ENCODE peak calls at places on chromosomes 13 and 19, in five cellular contexts. B, M, H, W and U are unnamed samples.

GRCh38 chr19:49701271-49701786 is 10.4 kb downstream of the CPT1C start:
- DNase-seq in B (no peak), M (no peak), H (no peak), W (no peak), U (no peak)

GRCh38 chr19:9793051-9793591 is 24.6 kb upstream of the ZNF846 start:
- DNase-seq in B (peak; percentile 36), M (no peak), H (peak; percentile 45), W (peak; percentile 32), U (no peak)

GRCh38 chr13:93217701-93218100 is 8.9 kb upstream of the GPC6 start:
- DNase-seq in B (peak; percentile 94), M (no peak), H (peak; percentile 34), W (no peak), U (no peak)

GRCh38 chr19:43747557-43748204 is 7.1 kb downstream of the SMG9 start:
- DNase-seq in B (no peak), M (no peak), H (peak; percentile 29), W (no peak), U (no peak)

GRCh38 chr13:90869580-90869979 is 477.9 kb upstream of the MIR17HG start:
- DNase-seq in B (no peak), M (no peak), H (no peak), W (no peak), U (no peak)

GRCh38 chr19:58571575-58571947 is 1.6 kb downstream of the MZF1 start:
- DNase-seq in B (no peak), M (peak; percentile 16), H (no peak), W (no peak), U (no peak)

GRCh38 chr19:18503337-18503970 is 18.4 kb downstream of the ELL start:
- DNase-seq in B (no peak), M (no peak), H (no peak), W (no peak), U (no peak)

GRCh38 chr13:99926014-99926731 is 45.4 kb downstream of the ZIC5 start:
- DNase-seq in B (no peak), M (no peak), H (peak; percentile 37), W (peak; percentile 16), U (no peak)

GRCh38 chr13:114128624-114129522 is 3.5 kb downstream of the RASA3 start:
- DNase-seq in B (no peak), M (peak; percentile 65), H (peak; percentile 94), W (peak; percentile 95), U (peak; percentile 80)

GRCh38 chr13:29362849-29363604 is 232.5 kb downstream of the SLC7A1 start:
- DNase-seq in B (peak; percentile 32), M (peak; percentile 22), H (peak; percentile 33), W (peak; percentile 44), U (peak; percentile 8)

GRCh38 chr19:47095707-47096704 is 17.6 kb downstream of the ZC3H4 start:
- DNase-seq in B (peak; percentile 93), M (no peak), H (peak; percentile 39), W (no peak), U (no peak)

GRCh38 chr13:45768668-45769067 is 66.5 kb downstream of the CBY2 start:
- DNase-seq in B (no peak), M (no peak), H (no peak), W (no peak), U (no peak)

GRCh38 chr19:19105365-19106060 is 32.8 kb downstream of the TMEM161A start:
- DNase-seq in B (no peak), M (peak; percentile 84), H (peak; percentile 47), W (no peak), U (no peak)

GRCh38 chr13:43196750-43197149 is 173.4 kb downstream of the DNAJC15 start:
- DNase-seq in B (no peak), M (no peak), H (no peak), W (no peak), U (no peak)

GRCh38 chr13:44271031-44271433 is 102.6 kb upstream of the SERP2 start:
- DNase-seq in B (no peak), M (no peak), H (peak; percentile 71), W (peak; percentile 85), U (no peak)

GRCh38 chr19:10230904-10231623 is at the start of gene S1PR2:
- DNase-seq in B (peak; percentile 57), M (peak; percentile 88), H (peak; percentile 55), W (peak; percentile 75), U (peak; percentile 46)

GRCh38 chr13:35699805-35700204 is 223.3 kb upstream of the MAB21L1 start:
- DNase-seq in B (no peak), M (peak; percentile 34), H (peak; percentile 56), W (peak; percentile 66), U (no peak)

GRCh38 chr19:13057744-13058143 is 44.9 kb downstream of the LYL1 start:
- DNase-seq in B (no peak), M (no peak), H (no peak), W (peak; percentile 47), U (no peak)

GRCh38 chr13:74206855-74207254 is 72.7 kb upstream of the KLF12 start:
- DNase-seq in B (no peak), M (no peak), H (no peak), W (no peak), U (no peak)

GRCh38 chr19:22945560-22945959 is 57.4 kb downstream of the ZNF728 start:
- DNase-seq in B (no peak), M (no peak), H (peak; percentile 16), W (peak; percentile 16), U (peak; percentile 3)

GRCh38 chr13:94464771-94465170 is 14.7 kb downstream of the DCT start:
- DNase-seq in B (no peak), M (no peak), H (no peak), W (no peak), U (peak; percentile 31)

GRCh38 chr19:14073925-14074838 is 1.6 kb downstream of the MISP3 start:
- DNase-seq in B (peak; percentile 60), M (peak; percentile 33), H (no peak), W (peak; percentile 25), U (no peak)

GRCh38 chr19:6412111-6412999 is 12.3 kb downstream of the KHSRP start:
- DNase-seq in B (no peak), M (no peak), H (no peak), W (no peak), U (no peak)

DNA sequence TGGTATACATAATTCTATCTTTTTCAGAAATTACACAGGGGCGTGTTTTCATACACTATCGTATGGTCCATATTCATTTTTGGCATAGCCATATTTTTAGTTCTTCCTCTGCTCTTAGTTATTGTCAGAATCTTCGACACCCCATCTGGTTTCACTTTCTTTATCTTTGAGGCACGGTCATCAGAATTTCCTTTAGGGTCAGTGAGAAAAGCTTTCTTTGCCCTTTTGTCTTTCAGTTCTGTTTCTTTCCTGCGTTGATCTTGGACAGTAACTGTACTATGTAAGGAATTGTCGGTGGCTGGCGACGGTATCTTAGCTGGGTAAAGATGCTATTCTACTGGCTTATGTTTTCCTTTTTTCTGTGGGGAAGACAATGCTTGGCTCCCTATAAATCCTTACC is 10.6 kb upstream of the KIR2DL4 start:
- DNase-seq in B (no peak), M (no peak), H (no peak), W (no peak), U (no peak)
- H3K4me3 ChIP-seq in B (no peak overlapping the region), M (no peak overlapping the region), H (no peak overlapping the region), W (no peak overlapping the region), U (no peak overlapping the region)

DNA sequence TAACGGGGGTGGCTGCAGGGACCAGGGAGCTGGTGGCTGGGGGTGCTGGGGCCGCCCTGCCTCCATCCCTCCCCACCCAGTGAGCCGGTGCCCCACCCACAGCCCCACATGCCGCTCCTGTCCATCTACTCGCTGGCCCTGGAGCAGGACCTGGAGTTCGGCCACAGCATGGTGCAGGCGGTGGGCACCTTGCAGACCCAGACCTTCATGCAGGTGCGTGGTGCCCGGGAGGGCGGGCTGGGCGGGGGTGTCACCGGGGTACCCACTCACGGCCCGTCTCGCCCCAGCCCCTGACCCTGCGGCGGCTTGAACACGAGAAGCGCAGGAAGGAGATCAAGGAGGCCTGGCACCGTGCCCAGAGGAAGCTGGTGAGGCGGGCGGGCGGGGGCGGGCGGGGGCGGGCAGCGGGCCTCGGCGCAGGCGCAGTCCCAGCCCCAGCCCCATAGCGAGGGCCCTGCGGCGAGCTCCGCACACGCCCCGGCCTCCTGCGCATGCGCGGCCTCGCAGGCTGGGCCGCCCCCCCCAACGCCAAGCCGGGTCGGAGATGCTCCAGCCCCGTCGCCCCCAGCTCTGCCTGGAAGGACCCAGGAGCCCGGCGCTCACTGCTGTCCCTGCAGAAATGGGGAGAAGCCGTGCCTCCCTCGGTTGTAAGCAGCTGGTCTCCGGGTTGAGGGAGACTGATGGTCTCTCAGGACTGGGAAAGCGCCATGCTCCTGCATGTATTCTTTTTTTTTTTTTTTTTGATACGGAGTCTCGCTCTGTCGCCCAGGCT is 7.7 kb downstream of the ARHGAP45 start:
- DNase-seq in B (peak; percentile 51), M (no peak), H (no peak), W (no peak), U (no peak)
- H3K4me3 ChIP-seq in B (peak overlapping the region; percentile 34), M (no peak overlapping the region), H (no peak overlapping the region), W (peak overlapping the region; percentile 29), U (no peak overlapping the region)

GRCh38 chr13:20124303-20124702 is 36.5 kb downstream of the GJA3 start:
- DNase-seq in B (no peak), M (no peak), H (no peak), W (peak; percentile 45), U (no peak)

GRCh38 chr13:20119960-20120359 is 40.9 kb downstream of the GJA3 start:
- DNase-seq in B (no peak), M (no peak), H (no peak), W (no peak), U (no peak)

GRCh38 chr13:20118268-20119140 is 42.3 kb downstream of the GJA3 start:
- DNase-seq in B (no peak), M (peak; percentile 36), H (peak; percentile 36), W (no peak), U (no peak)

GRCh38 chr13:20125129-20125782 is 35.6 kb downstream of the GJA3 start:
- DNase-seq in B (peak; percentile 62), M (no peak), H (peak; percentile 65), W (peak; percentile 69), U (no peak)

GRCh38 chr13:20121154-20121515 is 39.7 kb downstream of the GJA3 start:
- DNase-seq in B (no peak), M (no peak), H (no peak), W (no peak), U (no peak)
- H3K4me3 ChIP-seq in B (no peak overlapping the region), M (no peak overlapping the region), H (no peak overlapping the region), W (no peak overlapping the region), U (peak overlapping the region; percentile 35)

DNA sequence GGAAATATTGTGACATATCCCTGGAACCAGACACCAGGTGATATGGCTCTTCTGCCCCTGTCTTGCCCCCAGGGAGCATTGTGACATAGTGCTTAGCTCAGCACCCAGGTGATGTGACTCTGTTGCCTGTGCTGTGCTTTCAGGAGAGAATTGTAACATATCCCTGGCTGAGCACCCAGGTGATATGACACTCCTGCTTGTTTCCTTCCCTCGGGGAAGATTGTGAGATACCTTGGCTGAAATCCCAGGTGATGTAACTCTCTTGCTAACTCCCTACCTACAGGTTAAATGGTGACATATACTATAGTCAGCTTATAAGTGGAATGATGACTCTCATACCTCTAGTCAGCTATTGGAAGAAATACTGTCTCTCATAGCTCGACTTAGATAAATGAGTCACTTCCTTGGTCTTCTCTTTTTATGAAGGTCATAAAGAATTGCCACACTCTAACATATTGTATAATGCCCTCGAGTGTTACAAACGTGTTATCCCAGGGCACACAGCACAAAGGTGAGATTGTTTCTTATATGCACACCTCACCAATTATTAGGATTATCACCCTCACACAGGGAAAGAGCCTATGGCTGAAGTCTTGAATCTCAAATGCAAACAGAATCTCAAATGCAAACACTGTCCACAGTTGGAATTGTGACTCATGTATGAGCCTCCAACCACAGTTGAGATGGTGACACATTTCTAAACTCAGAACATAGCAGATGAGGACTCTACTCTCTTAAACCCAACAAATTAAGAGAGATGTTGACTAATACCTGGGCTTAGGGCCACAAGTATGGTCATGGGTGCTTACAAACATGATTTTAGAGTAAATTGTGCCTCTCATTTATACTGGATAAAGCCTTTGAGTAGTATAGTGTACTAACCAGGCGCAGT is 32.7 kb upstream of the ZNF254 start:
- DNase-seq in B (peak; percentile 99), M (no peak), H (peak; percentile 89), W (peak; percentile 95), U (peak; percentile 46)
- H3K4me3 ChIP-seq in B (no peak overlapping the region), M (no peak overlapping the region), H (no peak overlapping the region), W (no peak overlapping the region), U (no peak overlapping the region)